ENCODE peak calls at places on chromosomes 7 and 10, in nine cellular contexts. One of them, this sample, is unnamed.

GRCh38 chr10:87702973-87703294 is 43.3 kb downstream of the PAPSS2 start:
- DNase-seq in NCI-H1694: no peak
- DNase-seq in activated CD8-positive, alpha-beta memory T cell treated with anti-CD3 and anti-CD28 coated beads, Interleukin-2, amount 50 U/mL, for 48 hours: no peak
- DNase-seq in Kasumi-1: no peak
- DNase-seq in activated naive CD8-positive, alpha-beta T cell treated with anti-CD3 and anti-CD28 coated beads, Interleukin-2, amount 50 U/mL, for 24 hours: no peak
- DNase-seq in left kidney: no peak
- DNase-seq in fibroblast of pulmonary artery: no peak
- DNase-seq in KBM-7: no peak
- DNase-seq in cerebellar cortex: no peak
- DNase-seq in this sample: no peak

GRCh38 chr7:124752310-124752709 is 13.3 kb downstream of the GPR37 start:
- DNase-seq in NCI-H1694: no peak
- DNase-seq in activated CD8-positive, alpha-beta memory T cell treated with anti-CD3 and anti-CD28 coated beads, Interleukin-2, amount 50 U/mL, for 48 hours: no peak
- DNase-seq in Kasumi-1: no peak
- DNase-seq in activated naive CD8-positive, alpha-beta T cell treated with anti-CD3 and anti-CD28 coated beads, Interleukin-2, amount 50 U/mL, for 24 hours: no peak
- DNase-seq in left kidney: no peak
- DNase-seq in fibroblast of pulmonary artery: no peak
- DNase-seq in KBM-7: no peak
- DNase-seq in cerebellar cortex: no peak
- DNase-seq in this sample: no peak

GRCh38 chr7:142940968-142941535 is 1.8 kb downstream of the LLCFC1 start:
- DNase-seq in NCI-H1694: no peak
- DNase-seq in activated CD8-positive, alpha-beta memory T cell treated with anti-CD3 and anti-CD28 coated beads, Interleukin-2, amount 50 U/mL, for 48 hours: no peak
- DNase-seq in Kasumi-1: no peak
- DNase-seq in activated naive CD8-positive, alpha-beta T cell treated with anti-CD3 and anti-CD28 coated beads, Interleukin-2, amount 50 U/mL, for 24 hours: no peak
- DNase-seq in left kidney: no peak
- DNase-seq in fibroblast of pulmonary artery: no peak
- DNase-seq in KBM-7: no peak
- DNase-seq in cerebellar cortex: no peak
- DNase-seq in this sample: no peak

GRCh38 chr10:125002423-125003145 is 60.7 kb downstream of the ZRANB1 start:
- DNase-seq in NCI-H1694: no peak
- DNase-seq in activated CD8-positive, alpha-beta memory T cell treated with anti-CD3 and anti-CD28 coated beads, Interleukin-2, amount 50 U/mL, for 48 hours: peak; percentile 37
- DNase-seq in Kasumi-1: no peak
- DNase-seq in activated naive CD8-positive, alpha-beta T cell treated with anti-CD3 and anti-CD28 coated beads, Interleukin-2, amount 50 U/mL, for 24 hours: no peak
- DNase-seq in left kidney: no peak
- DNase-seq in fibroblast of pulmonary artery: no peak
- DNase-seq in KBM-7: no peak
- DNase-seq in cerebellar cortex: no peak
- DNase-seq in this sample: peak; percentile 68

GRCh38 chr10:71766717-71767419 is 6.5 kb downstream of the VSIR start:
- DNase-seq in NCI-H1694: no peak
- DNase-seq in activated CD8-positive, alpha-beta memory T cell treated with anti-CD3 and anti-CD28 coated beads, Interleukin-2, amount 50 U/mL, for 48 hours: no peak
- DNase-seq in Kasumi-1: no peak
- DNase-seq in activated naive CD8-positive, alpha-beta T cell treated with anti-CD3 and anti-CD28 coated beads, Interleukin-2, amount 50 U/mL, for 24 hours: no peak
- DNase-seq in left kidney: peak; percentile 77
- DNase-seq in fibroblast of pulmonary artery: peak; percentile 93
- DNase-seq in KBM-7: no peak
- DNase-seq in cerebellar cortex: no peak
- DNase-seq in this sample: no peak

GRCh38 chr7:108322899-108323298 is 133.3 kb downstream of the NRCAM start:
- DNase-seq in NCI-H1694: no peak
- DNase-seq in activated CD8-positive, alpha-beta memory T cell treated with anti-CD3 and anti-CD28 coated beads, Interleukin-2, amount 50 U/mL, for 48 hours: no peak
- DNase-seq in Kasumi-1: no peak
- DNase-seq in activated naive CD8-positive, alpha-beta T cell treated with anti-CD3 and anti-CD28 coated beads, Interleukin-2, amount 50 U/mL, for 24 hours: no peak
- DNase-seq in left kidney: no peak
- DNase-seq in fibroblast of pulmonary artery: no peak
- DNase-seq in KBM-7: no peak
- DNase-seq in cerebellar cortex: no peak
- DNase-seq in this sample: no peak

GRCh38 chr7:18788026-18788425 is 292.5 kb downstream of the HDAC9 start:
- DNase-seq in NCI-H1694: no peak
- DNase-seq in activated CD8-positive, alpha-beta memory T cell treated with anti-CD3 and anti-CD28 coated beads, Interleukin-2, amount 50 U/mL, for 48 hours: no peak
- DNase-seq in Kasumi-1: no peak
- DNase-seq in activated naive CD8-positive, alpha-beta T cell treated with anti-CD3 and anti-CD28 coated beads, Interleukin-2, amount 50 U/mL, for 24 hours: no peak
- DNase-seq in left kidney: no peak
- DNase-seq in fibroblast of pulmonary artery: no peak
- DNase-seq in KBM-7: no peak
- DNase-seq in cerebellar cortex: no peak
- DNase-seq in this sample: no peak

GRCh38 chr7:26375604-26376207 is 84.0 kb downstream of the SNX10 start:
- DNase-seq in NCI-H1694: no peak
- DNase-seq in activated CD8-positive, alpha-beta memory T cell treated with anti-CD3 and anti-CD28 coated beads, Interleukin-2, amount 50 U/mL, for 48 hours: no peak
- DNase-seq in Kasumi-1: peak; percentile 41
- DNase-seq in activated naive CD8-positive, alpha-beta T cell treated with anti-CD3 and anti-CD28 coated beads, Interleukin-2, amount 50 U/mL, for 24 hours: no peak
- DNase-seq in left kidney: no peak
- DNase-seq in fibroblast of pulmonary artery: no peak
- DNase-seq in KBM-7: peak; percentile 62
- DNase-seq in cerebellar cortex: peak; percentile 74
- DNase-seq in this sample: no peak

GRCh38 chr10:1420663-1421362 is 316.5 kb downstream of the ADARB2 start:
- DNase-seq in NCI-H1694: peak; percentile 85
- DNase-seq in activated CD8-positive, alpha-beta memory T cell treated with anti-CD3 and anti-CD28 coated beads, Interleukin-2, amount 50 U/mL, for 48 hours: peak; percentile 83
- DNase-seq in Kasumi-1: peak; percentile 97
- DNase-seq in activated naive CD8-positive, alpha-beta T cell treated with anti-CD3 and anti-CD28 coated beads, Interleukin-2, amount 50 U/mL, for 24 hours: peak; percentile 75
- DNase-seq in left kidney: peak; percentile 96
- DNase-seq in fibroblast of pulmonary artery: no peak
- DNase-seq in KBM-7: peak; percentile 88
- DNase-seq in cerebellar cortex: peak; percentile 52
- DNase-seq in this sample: peak; percentile 85

This sample was measured in type B pancreatic cell.